ENCODE peak calls at places on chromosomes 5 and 9, in five cellular contexts. One of them, this sample, is unnamed.

GRCh38 chr5:111309384-111309783 is 85.2 kb downstream of the CAMK4 start:
- DNase-seq in WTC11: no peak
- DNase-seq in dorsolateral prefrontal cortex: no peak
- DNase-seq in fibroblast of the aortic adventitia: no peak
- DNase-seq in breast epithelium: no peak
- DNase-seq in this sample: no peak

GRCh38 chr9:20640331-20641187 is 18.3 kb upstream of the MLLT3 start:
- DNase-seq in WTC11: no peak
- DNase-seq in dorsolateral prefrontal cortex: peak
- DNase-seq in fibroblast of the aortic adventitia: peak
- DNase-seq in breast epithelium: peak
- DNase-seq in this sample: peak

GRCh38 chr5:17882760-17883488 is 248.7 kb downstream of the TAF11L14 start:
- DNase-seq in WTC11: peak
- DNase-seq in dorsolateral prefrontal cortex: no peak
- DNase-seq in fibroblast of the aortic adventitia: no peak
- DNase-seq in breast epithelium: no peak
- DNase-seq in this sample: no peak

GRCh38 chr9:93575706-93576295 is 583 bp upstream of the PHF2 start:
- DNase-seq in WTC11: no peak
- DNase-seq in dorsolateral prefrontal cortex: no peak
- DNase-seq in fibroblast of the aortic adventitia: peak
- DNase-seq in breast epithelium: no peak
- DNase-seq in this sample: peak

GRCh38 chr9:80061940-80062339 is 490.2 kb downstream of the TLE4 start:
- DNase-seq in WTC11: no peak
- DNase-seq in dorsolateral prefrontal cortex: peak
- DNase-seq in fibroblast of the aortic adventitia: peak
- DNase-seq in breast epithelium: no peak
- DNase-seq in this sample: peak

GRCh38 chr5:156838966-156839365 is 11.1 kb upstream of the PPP1R2B start:
- DNase-seq in WTC11: no peak
- DNase-seq in dorsolateral prefrontal cortex: no peak
- DNase-seq in fibroblast of the aortic adventitia: no peak
- DNase-seq in breast epithelium: no peak
- DNase-seq in this sample: no peak

GRCh38 chr9:16039103-16039987 is 486.5 kb downstream of the CCDC171 start:
- DNase-seq in WTC11: peak
- DNase-seq in dorsolateral prefrontal cortex: peak
- DNase-seq in fibroblast of the aortic adventitia: peak
- DNase-seq in breast epithelium: no peak
- DNase-seq in this sample: no peak

GRCh38 chr5:67494186-67494842 is 297.7 kb upstream of the CD180 start:
- DNase-seq in WTC11: no peak
- DNase-seq in dorsolateral prefrontal cortex: peak
- DNase-seq in fibroblast of the aortic adventitia: peak
- DNase-seq in breast epithelium: no peak
- DNase-seq in this sample: no peak

GRCh38 chr9:136383436-136383835 is 10.0 kb upstream of the CARD9 start:
- DNase-seq in WTC11: no peak
- DNase-seq in dorsolateral prefrontal cortex: no peak
- DNase-seq in fibroblast of the aortic adventitia: no peak
- DNase-seq in breast epithelium: no peak
- DNase-seq in this sample: no peak

GRCh38 chr9:122121931-122122330 is 28.8 kb upstream of the TTLL11 start:
- DNase-seq in WTC11: no peak
- DNase-seq in dorsolateral prefrontal cortex: no peak
- DNase-seq in fibroblast of the aortic adventitia: no peak
- DNase-seq in breast epithelium: no peak
- DNase-seq in this sample: no peak

GRCh38 chr9:92634712-92635605 is 35.0 kb downstream of the IPPK start:
- DNase-seq in WTC11: peak
- DNase-seq in dorsolateral prefrontal cortex: peak
- DNase-seq in fibroblast of the aortic adventitia: peak
- DNase-seq in breast epithelium: peak
- DNase-seq in this sample: peak

GRCh38 chr9:16873131-16873787 is 2.8 kb upstream of the BNC2 start:
- DNase-seq in WTC11: no peak
- DNase-seq in dorsolateral prefrontal cortex: no peak
- DNase-seq in fibroblast of the aortic adventitia: peak
- DNase-seq in breast epithelium: no peak
- DNase-seq in this sample: peak

GRCh38 chr5:87020099-87020934 is 247.4 kb upstream of the RASA1 start:
- DNase-seq in WTC11: no peak
- DNase-seq in dorsolateral prefrontal cortex: peak
- DNase-seq in fibroblast of the aortic adventitia: peak
- DNase-seq in breast epithelium: no peak
- DNase-seq in this sample: peak

GRCh38 chr5:172540099-172540870 is 86.0 kb upstream of the SH3PXD2B start:
- DNase-seq in WTC11: no peak
- DNase-seq in dorsolateral prefrontal cortex: no peak
- DNase-seq in fibroblast of the aortic adventitia: no peak
- DNase-seq in breast epithelium: no peak
- DNase-seq in this sample: no peak

GRCh38 chr9:128428644-128429504 is 8.2 kb downstream of the CERCAM start:
- DNase-seq in WTC11: no peak
- DNase-seq in dorsolateral prefrontal cortex: no peak
- DNase-seq in fibroblast of the aortic adventitia: no peak
- DNase-seq in breast epithelium: no peak
- DNase-seq in this sample: peak

GRCh38 chr5:113199122-113199905 is 222.7 kb downstream of the DCP2 start:
- DNase-seq in WTC11: no peak
- DNase-seq in dorsolateral prefrontal cortex: no peak
- DNase-seq in fibroblast of the aortic adventitia: peak
- DNase-seq in breast epithelium: no peak
- DNase-seq in this sample: peak

GRCh38 chr5:172549708-172550095 is 91.4 kb upstream of the NEURL1B start:
- DNase-seq in WTC11: no peak
- DNase-seq in dorsolateral prefrontal cortex: no peak
- DNase-seq in fibroblast of the aortic adventitia: no peak
- DNase-seq in breast epithelium: no peak
- DNase-seq in this sample: no peak

GRCh38 chr5:137220523-137220927 is 278.6 kb downstream of the SPOCK1 start:
- DNase-seq in WTC11: no peak
- DNase-seq in dorsolateral prefrontal cortex: no peak
- DNase-seq in fibroblast of the aortic adventitia: peak
- DNase-seq in breast epithelium: no peak
- DNase-seq in this sample: peak
- TF ChIP-seq CTCF in WTC11: peak
- TF ChIP-seq CTCF in dorsolateral prefrontal cortex: peak
- TF ChIP-seq CTCF in fibroblast of the aortic adventitia: peak
- TF ChIP-seq CTCF in breast epithelium: peak
- TF ChIP-seq CTCF in this sample: peak

GRCh38 chr5:92687793-92688467 is 893.1 kb downstream of the NR2F1-AS1 start:
- DNase-seq in WTC11: no peak
- DNase-seq in dorsolateral prefrontal cortex: peak
- DNase-seq in fibroblast of the aortic adventitia: peak
- DNase-seq in breast epithelium: no peak
- DNase-seq in this sample: peak
- TF ChIP-seq CTCF in WTC11: no peak
- TF ChIP-seq CTCF in dorsolateral prefrontal cortex: peak
- TF ChIP-seq CTCF in fibroblast of the aortic adventitia: peak
- TF ChIP-seq CTCF in breast epithelium: no peak
- TF ChIP-seq CTCF in this sample: peak

GRCh38 chr9:129442791-129443511 is 177.9 kb downstream of the C9orf50 start:
- DNase-seq in WTC11: no peak
- DNase-seq in dorsolateral prefrontal cortex: no peak
- DNase-seq in fibroblast of the aortic adventitia: no peak
- DNase-seq in breast epithelium: no peak
- DNase-seq in this sample: no peak
- TF ChIP-seq CTCF in WTC11: no peak
- TF ChIP-seq CTCF in dorsolateral prefrontal cortex: no peak
- TF ChIP-seq CTCF in fibroblast of the aortic adventitia: no peak
- TF ChIP-seq CTCF in breast epithelium: no peak
- TF ChIP-seq CTCF in this sample: no peak

DNA sequence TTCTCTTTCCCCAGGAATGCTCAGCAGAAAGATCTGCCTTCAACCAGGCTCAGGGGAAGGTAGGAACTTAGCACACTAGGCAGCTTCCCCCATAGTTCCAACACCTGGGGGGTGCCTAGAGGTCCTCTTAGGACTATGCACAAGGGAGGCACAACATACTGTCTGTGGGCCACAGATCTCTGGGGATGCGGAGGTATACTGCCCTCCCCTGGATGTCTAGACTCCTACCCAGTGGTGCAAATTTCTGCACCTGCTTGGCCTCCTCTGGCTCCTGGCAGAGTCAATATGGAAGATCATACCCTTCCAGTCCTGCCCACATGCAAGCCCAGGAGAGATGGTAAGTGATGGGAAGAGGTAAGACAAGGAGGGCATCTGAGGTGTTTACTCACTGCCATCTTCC is 247.5 kb upstream of the DAPK1 start:
- DNase-seq in WTC11: no peak
- DNase-seq in dorsolateral prefrontal cortex: no peak
- DNase-seq in fibroblast of the aortic adventitia: no peak
- DNase-seq in breast epithelium: no peak
- DNase-seq in this sample: no peak
- TF ChIP-seq CTCF in WTC11: no peak
- TF ChIP-seq CTCF in dorsolateral prefrontal cortex: no peak
- TF ChIP-seq CTCF in fibroblast of the aortic adventitia: no peak
- TF ChIP-seq CTCF in breast epithelium: no peak
- TF ChIP-seq CTCF in this sample: no peak

GRCh38 chr5:142014911-142015584 is 2.2 kb upstream of the GNPDA1 start:
- DNase-seq in WTC11: no peak
- DNase-seq in dorsolateral prefrontal cortex: no peak
- DNase-seq in fibroblast of the aortic adventitia: peak
- DNase-seq in breast epithelium: no peak
- DNase-seq in this sample: peak

GRCh38 chr5:142011572-142012185 is 1.1 kb downstream of the GNPDA1 start:
- DNase-seq in WTC11: no peak
- DNase-seq in dorsolateral prefrontal cortex: no peak
- DNase-seq in fibroblast of the aortic adventitia: no peak
- DNase-seq in breast epithelium: no peak
- DNase-seq in this sample: no peak

GRCh38 chr5:142013734-142014495 is 1.1 kb upstream of the GNPDA1 start:
- DNase-seq in WTC11: no peak
- DNase-seq in dorsolateral prefrontal cortex: peak
- DNase-seq in fibroblast of the aortic adventitia: peak
- DNase-seq in breast epithelium: no peak
- DNase-seq in this sample: peak

GRCh38 chr5:142012186-142012785 is 541 bp downstream of the GNPDA1 start:
- DNase-seq in WTC11: peak
- DNase-seq in dorsolateral prefrontal cortex: peak
- DNase-seq in fibroblast of the aortic adventitia: peak
- DNase-seq in breast epithelium: no peak
- DNase-seq in this sample: peak

DNA sequence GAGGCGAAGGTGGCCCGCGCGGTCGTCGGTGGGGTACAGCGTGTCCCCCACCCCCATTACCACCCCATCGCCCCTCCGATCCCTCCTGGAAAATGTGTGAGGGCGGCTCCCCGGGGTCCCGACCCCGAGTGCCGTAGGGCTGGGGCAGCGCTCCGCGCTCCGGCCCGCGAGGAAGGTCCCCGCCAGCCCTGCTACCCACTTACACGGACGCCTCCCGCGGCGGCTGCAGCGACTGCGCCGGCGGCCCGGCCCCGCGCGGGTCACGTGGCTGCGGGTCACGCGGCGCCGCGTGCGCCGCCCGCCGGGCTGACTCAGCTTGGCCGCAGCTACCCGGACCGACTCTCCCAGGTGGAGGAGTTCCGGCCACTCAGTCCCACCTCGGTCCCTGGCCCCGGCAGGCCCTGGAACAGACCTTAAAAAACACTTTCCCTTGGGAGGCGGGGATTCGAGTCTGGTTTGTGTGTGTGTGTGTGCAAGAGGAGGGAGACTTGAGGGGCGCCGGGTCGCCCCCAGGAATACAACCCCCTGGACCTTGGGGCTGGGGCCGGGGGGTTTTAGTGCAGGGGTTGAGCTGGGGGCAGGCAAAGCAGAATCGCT is at the start of gene GNPDA1:
- DNase-seq in WTC11: peak
- DNase-seq in dorsolateral prefrontal cortex: peak
- DNase-seq in fibroblast of the aortic adventitia: peak
- DNase-seq in breast epithelium: peak
- DNase-seq in this sample: peak
- TF ChIP-seq CTCF in WTC11: no peak
- TF ChIP-seq CTCF in dorsolateral prefrontal cortex: no peak
- TF ChIP-seq CTCF in fibroblast of the aortic adventitia: no peak
- TF ChIP-seq CTCF in breast epithelium: no peak
- TF ChIP-seq CTCF in this sample: no peak

GRCh38 chr5:84379749-84380148 is 4.9 kb downstream of the EDIL3 start:
- DNase-seq in WTC11: no peak
- DNase-seq in dorsolateral prefrontal cortex: no peak
- DNase-seq in fibroblast of the aortic adventitia: peak
- DNase-seq in breast epithelium: no peak
- DNase-seq in this sample: peak
- TF ChIP-seq CTCF in WTC11: no peak
- TF ChIP-seq CTCF in dorsolateral prefrontal cortex: peak
- TF ChIP-seq CTCF in fibroblast of the aortic adventitia: peak
- TF ChIP-seq CTCF in breast epithelium: no peak
- TF ChIP-seq CTCF in this sample: peak

DNA sequence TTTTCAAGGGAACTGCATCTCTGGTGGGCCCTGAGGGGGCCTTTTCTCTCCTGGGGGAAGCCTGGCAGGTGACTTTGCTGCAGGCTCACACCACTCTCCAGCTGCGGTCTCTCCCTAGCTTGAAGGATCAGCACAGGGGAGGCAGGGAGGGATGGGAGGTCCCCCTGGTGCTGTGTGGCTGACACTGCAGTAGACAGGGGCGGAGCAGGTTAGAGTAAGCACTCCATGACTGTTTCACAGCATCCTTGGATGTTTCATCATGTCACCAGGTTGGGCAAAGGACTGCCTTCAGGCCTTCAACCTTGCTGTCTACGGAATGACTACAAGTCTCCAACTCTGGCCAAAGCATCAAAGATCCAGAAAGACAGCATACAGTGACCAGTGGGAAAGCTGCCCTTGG is 470.7 kb downstream of the CDK5RAP2 start:
- DNase-seq in WTC11: peak
- DNase-seq in dorsolateral prefrontal cortex: no peak
- DNase-seq in fibroblast of the aortic adventitia: no peak
- DNase-seq in breast epithelium: no peak
- DNase-seq in this sample: no peak
- TF ChIP-seq CTCF in WTC11: peak
- TF ChIP-seq CTCF in dorsolateral prefrontal cortex: no peak
- TF ChIP-seq CTCF in fibroblast of the aortic adventitia: no peak
- TF ChIP-seq CTCF in breast epithelium: no peak
- TF ChIP-seq CTCF in this sample: no peak

DNA sequence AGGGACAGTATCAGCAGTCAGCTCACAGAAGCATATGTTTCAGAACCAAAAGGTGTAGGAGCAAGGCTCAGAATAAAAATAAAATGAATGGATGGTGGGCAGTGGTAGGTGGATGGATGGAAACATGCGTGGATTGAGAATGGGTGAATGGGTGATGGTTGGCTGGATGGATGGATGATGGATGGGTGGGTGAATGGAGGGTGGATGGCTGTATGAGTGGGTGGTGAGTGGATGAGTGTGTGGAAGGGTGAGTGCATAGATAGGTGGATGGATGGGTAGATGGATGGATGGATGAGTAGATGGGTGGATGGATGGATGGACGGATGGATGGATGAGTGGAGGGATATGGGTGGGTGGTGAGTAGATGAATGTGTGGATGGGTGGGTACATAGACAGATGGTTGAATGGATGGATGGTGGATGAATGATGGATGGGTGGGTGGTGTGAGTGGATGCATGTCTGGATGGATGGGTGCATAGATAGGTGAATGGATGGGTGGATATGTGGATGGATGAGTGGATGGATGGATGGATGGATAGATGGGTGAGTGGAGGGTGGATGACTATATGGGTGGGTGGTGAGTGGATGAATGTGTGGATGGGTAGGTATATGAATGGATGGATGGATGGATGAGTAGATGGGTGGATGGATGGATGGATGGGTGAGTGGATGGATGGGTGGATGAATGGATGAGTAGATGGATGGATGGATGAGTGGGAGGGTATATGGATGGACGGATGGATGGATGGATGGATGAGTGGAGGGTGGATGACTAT is 164.2 kb downstream of the C9orf50 start:
- DNase-seq in WTC11: no peak
- DNase-seq in dorsolateral prefrontal cortex: no peak
- DNase-seq in fibroblast of the aortic adventitia: no peak
- DNase-seq in breast epithelium: no peak
- DNase-seq in this sample: no peak
- TF ChIP-seq CTCF in WTC11: no peak
- TF ChIP-seq CTCF in dorsolateral prefrontal cortex: no peak
- TF ChIP-seq CTCF in fibroblast of the aortic adventitia: no peak
- TF ChIP-seq CTCF in breast epithelium: no peak
- TF ChIP-seq CTCF in this sample: no peak